ENCODE peak calls at places on chromosome 2, in six cellular contexts. F is fibroblast of pulmonary artery; S is activated CD4-positive, alpha-beta T cell treated with anti-CD3 and anti-CD28 coated beads, Interleukin-2, amount 50 U/mL, for 48 hours; X is stimulated activated CD8-positive, alpha-beta memory T cell treated with anti-CD3 and anti-CD28 coated beads, Interleukin-7, amount 100 ng/mL, for 1 hour; K is OCI-LY7; I is stimulated activated effector memory CD8-positive, alpha-beta T cell treated with anti-CD3 and anti-CD28 coated beads, Interleukin-12 subunit alpha, Interleukin-12 subunit beta, amount 100 ng/mL, for 72 hours. G is an unnamed sample.

GRCh38 chr2:61770746-61771145 is 83.1 kb downstream of the FAM161A start:
- DNase-seq in K (no peak), F (no peak), I (no peak), S (no peak), X (no peak), G (no peak)

GRCh38 chr2:47005687-47006086 is 90.1 kb upstream of the MCFD2 start:
- DNase-seq in K (no peak), F (no peak), X (no peak), S (no peak), I (no peak), G (no peak)

GRCh38 chr2:151630372-151630771 is 103.9 kb downstream of the NEB start:
- DNase-seq in K (no peak), X (no peak), S (no peak), I (no peak), F (no peak), G (no peak)

GRCh38 chr2:43224571-43225092 is 1.8 kb downstream of the ZFP36L2 start:
- DNase-seq in F (peak), X (no peak), S (peak), K (peak), I (peak), G (no peak)

GRCh38 chr2:210768329-210768910 is 212.0 kb downstream of the CPS1 start:
- DNase-seq in F (no peak), I (no peak), S (no peak), X (no peak), K (no peak), G (no peak)

GRCh38 chr2:176675557-176676256 is 406.5 kb downstream of the MTX2 start:
- DNase-seq in K (no peak), X (no peak), I (no peak), S (no peak), F (no peak), G (no peak)

GRCh38 chr2:216830346-216830745 is 29.5 kb downstream of the TNP1 start:
- DNase-seq in X (no peak), S (no peak), F (no peak), I (no peak), K (no peak), G (no peak)

GRCh38 chr2:227163998-227164744 is at the start of the genes COL4A3 and COL4A4:
- DNase-seq in X (no peak), S (peak), I (no peak), F (no peak), K (no peak), G (no peak)

GRCh38 chr2:3738454-3738853 is 35.1 kb downstream of the DCDC2C start:
- DNase-seq in I (no peak), X (no peak), K (peak), F (peak), S (no peak), G (no peak)

G was measured in dorsolateral prefrontal cortex.